ENCODE peak calls at places on chromosomes 11 and 22, in four cellular contexts. L is HL-60, G is K562, C is GM12878. E is an unnamed sample.

GRCh38 chr11:518463-519202 is 11.6 kb upstream of the RNH1 start:
- DNase-seq in G (peak; percentile 95), L (peak; percentile 90), C (no peak), E (peak; percentile 94)

GRCh38 chr11:123853038-123853437 is 32.4 kb downstream of the TMEM225 start:
- DNase-seq in C (no peak), L (no peak), G (no peak), E (no peak)

GRCh38 chr11:119134389-119134978 is 13.1 kb downstream of the HINFP start:
- DNase-seq in G (no peak), C (no peak), L (no peak), E (no peak)

GRCh38 chr11:75780888-75781287 is 12.3 kb downstream of the DGAT2 start:
- DNase-seq in L (no peak), C (no peak), G (no peak), E (no peak)

GRCh38 chr22:31866918-31867317 is 77.4 kb upstream of the YWHAH start:
- DNase-seq in C (no peak), L (no peak), G (peak; percentile 26), E (no peak)

GRCh38 chr11:45662665-45663485 is 2.5 kb downstream of the CHST1 start:
- DNase-seq in C (no peak), L (no peak), G (peak; percentile 26), E (no peak)

GRCh38 chr11:34583818-34584217 is 37.1 kb upstream of the EHF start:
- DNase-seq in C (no peak), L (no peak), G (no peak), E (no peak)

GRCh38 chr11:1112351-1113191 is 37.9 kb downstream of the MUC2 start:
- DNase-seq in C (no peak), G (peak; percentile 74), L (no peak), E (no peak)

GRCh38 chr22:37739000-37739399 is 42.2 kb downstream of the TRIOBP start:
- DNase-seq in G (no peak), C (no peak), L (no peak), E (no peak)

GRCh38 chr11:13446444-13446843 is 16.6 kb downstream of the BTBD10 start:
- DNase-seq in G (no peak), L (no peak), C (no peak), E (no peak)

GRCh38 chr11:1390603-1391164 is 950 bp downstream of the BRSK2 start:
- DNase-seq in G (no peak), L (no peak), C (no peak), E (no peak)

GRCh38 chr11:438101-438844 is 3.5 kb downstream of the ANO9 start:
- DNase-seq in L (no peak), C (no peak), G (no peak), E (no peak)

GRCh38 chr11:102546923-102547471 is 16.4 kb upstream of the MMP7 start:
- DNase-seq in C (peak; percentile 93), G (no peak), L (peak; percentile 50), E (no peak)

GRCh38 chr11:73126804-73127480 is 15.2 kb downstream of the FCHSD2 start:
- DNase-seq in L (no peak), G (no peak), C (no peak), E (no peak)

GRCh38 chr11:118397448-118397847 is 4.0 kb upstream of the ATP5MG start:
- DNase-seq in G (no peak), L (no peak), C (no peak), E (no peak)

GRCh38 chr11:72460091-72460647 is 25.8 kb upstream of the CLPB start:
- DNase-seq in G (no peak), C (no peak), L (no peak), E (no peak)

GRCh38 chr11:33207408-33207985 is 46.2 kb upstream of the CSTF3 start:
- DNase-seq in C (no peak), G (peak; percentile 15), L (no peak), E (no peak)

GRCh38 chr22:50621491-50621880 is 6.5 kb downstream of the ARSA start:
- DNase-seq in G (no peak), C (peak; percentile 69), L (peak; percentile 71), E (no peak)
- TF ChIP-seq SPI1 in G (peak; percentile 61), C (peak; percentile 93), L (peak; percentile 94), E (peak; percentile 93)

GRCh38 chr11:85886089-85887056 is 31.2 kb downstream of the CCDC83 start:
- DNase-seq in C (no peak), G (no peak), L (no peak), E (no peak)
- TF ChIP-seq SPI1 in C (no peak), G (no peak), L (no peak), E (no peak)

GRCh38 chr11:103731681-103732080 is 304.8 kb upstream of the DDI1 start:
- DNase-seq in G (no peak), C (no peak), L (no peak), E (no peak)

GRCh38 chr11:103730151-103730940 is 306.1 kb upstream of the DDI1 start:
- DNase-seq in G (no peak), L (no peak), C (no peak), E (no peak)

GRCh38 chr11:103727262-103727661 is 309.2 kb upstream of the DDI1 start:
- DNase-seq in G (no peak), C (no peak), L (no peak), E (no peak)

GRCh38 chr11:103733889-103734288 is 302.6 kb upstream of the DDI1 start:
- DNase-seq in L (no peak), G (no peak), C (no peak), E (no peak)

GRCh38 chr11:103729653-103730052 is 306.8 kb upstream of the DDI1 start:
- DNase-seq in C (no peak), L (no peak), G (no peak), E (no peak)
- TF ChIP-seq SPI1 in C (no peak), L (no peak), G (no peak), E (no peak)

DNA sequence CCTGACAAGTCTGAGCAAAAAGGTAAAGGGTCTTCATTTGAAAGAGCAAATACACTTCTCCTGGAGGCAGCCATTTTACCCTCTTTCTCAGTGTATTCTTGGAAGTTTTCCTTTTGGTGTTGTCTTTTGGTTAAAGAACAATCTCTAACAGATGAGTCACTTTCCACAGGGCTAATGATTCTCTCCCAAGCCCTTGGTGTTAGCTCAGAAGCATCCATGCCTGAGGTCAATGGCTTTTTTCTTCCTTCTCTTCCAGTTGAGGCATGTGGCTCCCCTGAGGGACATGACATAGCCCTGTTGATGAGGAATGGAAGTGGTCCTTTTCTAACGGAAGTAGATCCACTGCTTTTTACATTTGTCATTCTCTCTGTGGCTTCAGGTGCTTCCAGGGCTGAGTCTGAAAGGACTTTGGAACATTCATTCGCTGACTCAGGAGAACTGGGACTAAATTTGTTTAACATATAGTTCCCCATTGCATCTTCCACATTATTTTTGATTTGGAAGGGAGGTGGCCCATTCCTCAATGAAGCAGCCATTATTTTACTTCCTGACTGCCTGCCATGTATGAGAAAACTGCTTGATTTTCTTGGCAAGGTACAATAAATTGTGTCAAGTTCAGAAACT is 13.8 kb upstream of the POGLUT3 start:
- DNase-seq in G (no peak), C (no peak), L (no peak), E (no peak)
- TF ChIP-seq SPI1 in G (no peak), C (no peak), L (no peak), E (no peak)

GRCh38 chr11:68333176-68333575 is 20.8 kb downstream of the LRP5 start:
- DNase-seq in L (no peak), C (no peak), G (no peak), E (no peak)
- TF ChIP-seq SPI1 in L (no peak), C (no peak), G (no peak), E (no peak)

GRCh38 chr22:20653012-20653794 is 120.7 kb upstream of the SERPIND1 start:
- DNase-seq in L (no peak), C (no peak), G (no peak), E (no peak)
- TF ChIP-seq SPI1 in L (no peak), C (no peak), G (no peak), E (no peak)

GRCh38 chr22:46592390-46592872 is 27.8 kb upstream of the GRAMD4 start:
- DNase-seq in G (no peak), L (no peak), C (no peak), E (peak; percentile 71)

GRCh38 chr22:46594947-46595298 is 25.3 kb upstream of the GRAMD4 start:
- DNase-seq in C (no peak), G (no peak), L (no peak), E (no peak)

GRCh38 chr22:46591890-46592289 is 28.3 kb upstream of the GRAMD4 start:
- DNase-seq in L (no peak), C (no peak), G (no peak), E (no peak)

GRCh38 chr22:46593996-46594946 is 25.9 kb upstream of the GRAMD4 start:
- DNase-seq in G (no peak), L (no peak), C (no peak), E (no peak)

DNA sequence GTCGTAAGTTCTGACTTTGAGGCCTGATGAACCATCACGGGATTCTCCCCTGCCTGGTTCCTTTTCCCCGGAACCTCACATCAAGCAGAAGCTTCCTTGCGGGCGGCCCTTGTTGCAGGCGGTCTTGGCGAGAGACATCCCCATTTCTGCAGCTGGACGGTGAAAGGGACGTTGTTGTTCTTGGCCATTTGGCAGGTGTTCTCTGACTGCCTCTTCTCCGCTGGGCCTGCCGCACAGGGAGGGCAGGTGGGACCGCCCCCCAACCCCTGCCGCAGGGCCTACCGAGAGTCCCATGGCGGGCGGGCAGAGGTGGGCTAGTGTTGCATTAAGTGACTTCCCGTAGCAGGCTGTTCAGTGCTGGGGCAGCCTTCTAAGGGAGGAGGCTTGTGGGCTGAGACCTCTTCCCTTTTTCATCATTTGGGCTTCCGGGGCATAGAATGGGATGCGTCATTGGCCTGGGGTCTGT is 26.9 kb upstream of the GRAMD4 start:
- DNase-seq in C (no peak), L (peak; percentile 79), G (no peak), E (no peak)
- TF ChIP-seq SPI1 in C (peak; percentile 74), L (peak; percentile 92), G (no peak), E (peak; percentile 80)

E was measured in GM12891.